ENCODE peak calls at places on chromosomes 12 and 14, in ten cellular contexts. A, Z, P, I, R, H, E, M, S and L are unnamed samples.
A peak's percentile ranks its signal among the peaks of the same experiment; 100 is the strongest.

GRCh38 chr12:56160160-56160763 is 2.1 kb downstream of the MYL6 start:
- DNase-seq in A (peak; percentile 65), Z (peak; percentile 78), P (peak; percentile 64), I (peak; percentile 83), R (no peak), H (no peak), E (no peak), M (no peak), S (peak; percentile 58), L (no peak)

GRCh38 chr12:113056631-113057488 is at the start of gene DTX1:
- DNase-seq in A (peak; percentile 36), Z (peak; percentile 63), P (no peak), I (peak; percentile 86), R (no peak), H (no peak), E (no peak), M (no peak), S (no peak), L (no peak)

GRCh38 chr12:13205809-13206559 is 9.5 kb downstream of the EMP1 start:
- DNase-seq in A (no peak), Z (peak; percentile 68), P (peak; percentile 98), I (no peak), R (no peak), H (no peak), E (no peak), M (no peak), S (peak; percentile 98), L (no peak)

GRCh38 chr12:15520844-15521243 is 198.5 kb downstream of the PTPRO start:
- DNase-seq in A (no peak), Z (no peak), P (no peak), I (no peak), R (no peak), H (no peak), E (no peak), M (no peak), S (no peak), L (no peak)

GRCh38 chr12:120536064-120536791 is 2.1 kb downstream of the RNF10 start:
- DNase-seq in A (peak; percentile 17), Z (peak; percentile 57), P (no peak), I (no peak), R (no peak), H (no peak), E (no peak), M (no peak), S (peak; percentile 44), L (no peak)

GRCh38 chr14:44168566-44168965 is 338.5 kb downstream of the FSCB start:
- DNase-seq in A (no peak), Z (no peak), P (no peak), I (no peak), R (no peak), H (no peak), E (no peak), M (no peak), S (no peak), L (no peak)

GRCh38 chr14:56061051-56061450 is 57.2 kb upstream of the PELI2 start:
- DNase-seq in A (no peak), Z (no peak), P (no peak), I (no peak), R (no peak), H (no peak), E (no peak), M (no peak), S (no peak), L (no peak)

GRCh38 chr14:54901380-54902142 is 1.1 kb downstream of the GCH1 start:
- DNase-seq in A (peak; percentile 2), Z (peak; percentile 38), P (no peak), I (no peak), R (no peak), H (no peak), E (no peak), M (no peak), S (no peak), L (no peak)

GRCh38 chr12:88538250-88538649 is 42.0 kb downstream of the KITLG start:
- DNase-seq in A (no peak), Z (no peak), P (peak; percentile 26), I (no peak), R (no peak), H (no peak), E (no peak), M (no peak), S (no peak), L (no peak)